ENCODE peak calls at places on chromosomes 2 and 18, in five cellular contexts. T, K, P, G and U are unnamed samples.

GRCh38 chr2:226828164-226828563 is 7.7 kb upstream of the RHBDD1 start:
- DNase-seq in T (no peak), K (no peak), P (no peak), G (no peak), U (no peak)

GRCh38 chr2:181953773-181954537 is 31.7 kb upstream of the PPP1R1C start:
- DNase-seq in T (peak), K (peak), P (peak), G (peak), U (no peak)

GRCh38 chr2:23586691-23587090 is 201.7 kb downstream of the KLHL29 start:
- DNase-seq in T (no peak), K (no peak), P (no peak), G (no peak), U (no peak)

GRCh38 chr2:238845583-238846480 is 2.1 kb upstream of the TWIST2 start:
- DNase-seq in T (no peak), K (no peak), P (no peak), G (no peak), U (no peak)

GRCh38 chr18:73007195-73007934 is 139.6 kb upstream of the NETO1 start:
- DNase-seq in T (no peak), K (no peak), P (no peak), G (no peak), U (no peak)

GRCh38 chr2:12819098-12819465 is 102.3 kb downstream of the TRIB2 start:
- DNase-seq in T (no peak), K (peak), P (no peak), G (no peak), U (no peak)

GRCh38 chr18:71371951-71372605 is 1083.2 kb downstream of the SOCS6 start:
- DNase-seq in T (no peak), K (no peak), P (no peak), G (no peak), U (no peak)

GRCh38 chr2:239735131-239735828 is 289.9 kb downstream of the NDUFA10 start:
- DNase-seq in T (no peak), K (no peak), P (no peak), G (peak), U (no peak)

GRCh38 chr2:38037757-38038615 is 38.0 kb downstream of the CYP1B1 start:
- DNase-seq in T (no peak), K (peak), P (peak), G (peak), U (no peak)

GRCh38 chr2:200406379-200406778 is 99.9 kb downstream of the SPATS2L start:
- DNase-seq in T (no peak), K (peak), P (no peak), G (no peak), U (no peak)

GRCh38 chr2:11168488-11168887 is 13.2 kb downstream of the SLC66A3 start:
- DNase-seq in T (no peak), K (no peak), P (no peak), G (no peak), U (no peak)

GRCh38 chr2:233832869-233833812 is 21.2 kb downstream of the HJURP start:
- DNase-seq in T (no peak), K (peak), P (no peak), G (peak), U (peak)

GRCh38 chr18:74901347-74902169 is 303.9 kb downstream of the ZNF407 start:
- DNase-seq in T (no peak), K (no peak), P (no peak), G (no peak), U (no peak)

GRCh38 chr2:205545971-205546370 is 136.3 kb upstream of the NRP2 start:
- DNase-seq in T (no peak), K (no peak), P (no peak), G (no peak), U (no peak)

GRCh38 chr2:197934926-197935274 is 130.5 kb downstream of the PLCL1 start:
- DNase-seq in T (no peak), K (no peak), P (no peak), G (no peak), U (no peak)

GRCh38 chr2:169928463-169928864 is 101.2 kb downstream of the UBR3 start:
- DNase-seq in T (no peak), K (peak), P (no peak), G (no peak), U (peak)

GRCh38 chr2:55049794-55050132 is 488 bp downstream of the RTN4 start:
- DNase-seq in T (no peak), K (no peak), P (no peak), G (no peak), U (no peak)

GRCh38 chr2:209638346-209638745 is 133.3 kb upstream of the UNC80 start:
- DNase-seq in T (no peak), K (no peak), P (peak), G (no peak), U (no peak)

GRCh38 chr2:239821694-239822075 is 203.5 kb downstream of the NDUFA10 start:
- DNase-seq in T (no peak), K (no peak), P (no peak), G (peak), U (no peak)

GRCh38 chr18:26566874-26567273 is 18.5 kb upstream of the KCTD1 start:
- DNase-seq in T (no peak), K (no peak), P (no peak), G (no peak), U (no peak)

GRCh38 chr2:188291617-188292445 is at the start of gene GULP1:
- DNase-seq in T (no peak), K (peak), P (peak), G (peak), U (no peak)

GRCh38 chr2:147600223-147600622 is 244.6 kb upstream of the ACVR2A start:
- DNase-seq in T (no peak), K (no peak), P (no peak), G (no peak), U (no peak)

GRCh38 chr18:6256521-6256920 is 158.2 kb downstream of the L3MBTL4 start:
- DNase-seq in T (no peak), K (no peak), P (no peak), G (no peak), U (no peak)

GRCh38 chr2:164388511-164388910 is 232.8 kb downstream of the GRB14 start:
- DNase-seq in T (no peak), K (peak), P (no peak), G (peak), U (no peak)

GRCh38 chr2:232385660-232386489 is 7.3 kb downstream of the ALPP start:
- DNase-seq in T (no peak), K (peak), P (no peak), G (no peak), U (no peak)

GRCh38 chr18:32582455-32582854 is 111.8 kb upstream of the GAREM1 start:
- DNase-seq in T (no peak), K (no peak), P (no peak), G (no peak), U (no peak)

GRCh38 chr2:134457765-134458202 is 203.9 kb downstream of the MGAT5 start:
- DNase-seq in T (no peak), K (no peak), P (no peak), G (no peak), U (no peak)

GRCh38 chr18:9681217-9681616 is 26.9 kb upstream of the RAB31 start:
- DNase-seq in T (no peak), K (no peak), P (no peak), G (no peak), U (no peak)

GRCh38 chr2:7083580-7084509 is 166.6 kb downstream of the RNF144A start:
- DNase-seq in T (no peak), K (peak), P (peak), G (peak), U (peak)

GRCh38 chr2:23386422-23387220 is 1.6 kb downstream of the KLHL29 start:
- DNase-seq in T (no peak), K (peak), P (peak), G (no peak), U (peak)